ENCODE peak calls at places on chromosomes 1 and 21, in seven cellular contexts. C is heart right ventricle, D is sigmoid colon, X is mucosa of descending colon, I is HCT116, E is ascending aorta, O is thoracic aorta. Y is an unnamed sample. For H3K4me1 and H3K36me3, the result is how much of the 10 kb centered on the place peaks cover.

GRCh38 chr1:115336741-115337140 is 1.3 kb downstream of the NGF start:
- DNase-seq in C (no peak), D (no peak), X (no peak), I (no peak), E (no peak), O (no peak), Y (no peak)

GRCh38 chr1:87215592-87215991 is 113.1 kb upstream of the LMO4 start:
- DNase-seq in C (no peak), D (no peak), X (no peak), I (no peak), E (no peak), O (no peak), Y (no peak)

GRCh38 chr1:196723325-196724185 is 51.1 kb upstream of the CFHR3 start:
- DNase-seq in C (no peak), D (no peak), X (peak), I (peak), E (no peak), O (no peak), Y (peak)

GRCh38 chr1:35505911-35506798 is 51.0 kb downstream of the KIAA0319L start:
- DNase-seq in C (peak), D (no peak), X (peak), I (peak), E (no peak), O (no peak), Y (no peak)

GRCh38 chr21:29718081-29718815 is 221.5 kb downstream of the GRIK1 start:
- DNase-seq in C (no peak), D (no peak), X (no peak), I (no peak), E (no peak), O (no peak), Y (no peak)

GRCh38 chr1:88973520-88974137 is 18.8 kb downstream of the KYAT3 start:
- DNase-seq in C (no peak), D (no peak), X (peak), I (peak), E (no peak), O (no peak), Y (no peak)

GRCh38 chr21:42733874-42734273 is 80.5 kb downstream of the PDE9A start:
- DNase-seq in C (no peak), D (peak), X (no peak), I (no peak), E (no peak), O (no peak), Y (no peak)

GRCh38 chr1:46487818-46488218 is 1.8 kb upstream of the DMBX1 start:
- DNase-seq in C (no peak), D (no peak), X (no peak), I (no peak), E (no peak), O (no peak), Y (no peak)

GRCh38 chr21:45641480-45642035 is 2.0 kb upstream of the PCBP3 start:
- DNase-seq in C (no peak), D (no peak), X (peak), I (no peak), E (no peak), O (no peak), Y (no peak)

GRCh38 chr1:98898901-98899300 is 105.8 kb downstream of the PLPPR5 start:
- DNase-seq in C (no peak), D (no peak), X (no peak), I (no peak), E (no peak), O (no peak), Y (no peak)

GRCh38 chr1:206442101-206442500 is 28.2 kb upstream of the IKBKE start:
- DNase-seq in C (no peak), D (no peak), X (no peak), I (no peak), E (no peak), O (no peak), Y (no peak)

GRCh38 chr1:100411574-100411973 is 59.3 kb downstream of the CDC14A start:
- DNase-seq in C (no peak), D (no peak), X (no peak), I (no peak), E (no peak), O (no peak), Y (no peak)

DNA sequence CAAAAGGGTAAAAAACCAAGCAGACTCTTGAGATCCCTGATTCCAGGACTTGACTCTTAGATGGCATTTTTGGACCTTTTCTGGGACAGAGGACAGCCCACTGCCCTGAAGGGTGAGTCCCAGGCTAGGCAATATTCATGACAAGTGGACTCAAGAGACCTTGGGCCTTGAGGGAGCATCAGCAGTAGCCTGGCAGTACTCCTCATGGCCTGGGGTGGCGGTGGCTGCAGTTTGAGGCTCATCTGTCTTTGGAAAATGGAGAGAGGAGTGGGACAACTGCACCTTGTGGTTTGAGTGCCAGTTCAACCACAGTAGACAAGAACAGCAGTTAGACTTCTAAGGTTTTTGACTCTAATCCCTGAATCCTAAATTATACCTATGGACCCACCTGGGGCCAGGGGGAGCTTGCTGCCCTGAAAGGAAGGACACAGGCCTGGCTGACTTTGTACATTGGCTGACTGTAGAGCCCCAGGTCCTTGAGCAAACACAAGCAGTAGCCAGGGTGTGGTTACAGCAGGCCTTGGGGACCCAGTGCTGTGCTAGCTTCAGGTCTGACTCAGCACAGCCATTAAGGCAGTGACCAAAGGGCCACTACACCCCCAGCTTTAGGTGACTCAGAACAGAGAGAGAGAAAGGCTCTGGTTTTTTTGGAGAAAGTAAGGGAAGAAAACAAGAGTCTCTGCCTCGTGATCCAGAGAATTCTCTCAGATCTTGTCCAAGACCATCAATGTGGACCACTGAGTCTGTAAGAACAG is 1023.2 kb downstream of the KCNT2 start:
- DNase-seq in C (no peak), D (no peak), X (no peak), I (peak), E (no peak), O (no peak), Y (no peak)
- TF ChIP-seq CTCF in C (no peak), D (no peak), X (no peak), I (no peak), E (no peak), O (no peak), Y (peak)

GRCh38 chr1:22534951-22535350 is 28.3 kb upstream of the EPHA8 start:
- DNase-seq in C (no peak), D (no peak), X (no peak), I (no peak), E (no peak), O (no peak), Y (no peak)

GRCh38 chr1:22536506-22536905 is 26.8 kb upstream of the EPHA8 start:
- DNase-seq in C (no peak), D (no peak), X (no peak), I (no peak), E (no peak), O (no peak), Y (no peak)

GRCh38 chr1:22539510-22540118 is 23.7 kb upstream of the EPHA8 start:
- DNase-seq in C (no peak), D (no peak), X (no peak), I (no peak), E (no peak), O (no peak), Y (no peak)

GRCh38 chr1:22535399-22535798 is 27.9 kb upstream of the EPHA8 start:
- DNase-seq in C (no peak), D (no peak), X (no peak), I (no peak), E (no peak), O (no peak), Y (no peak)

DNA sequence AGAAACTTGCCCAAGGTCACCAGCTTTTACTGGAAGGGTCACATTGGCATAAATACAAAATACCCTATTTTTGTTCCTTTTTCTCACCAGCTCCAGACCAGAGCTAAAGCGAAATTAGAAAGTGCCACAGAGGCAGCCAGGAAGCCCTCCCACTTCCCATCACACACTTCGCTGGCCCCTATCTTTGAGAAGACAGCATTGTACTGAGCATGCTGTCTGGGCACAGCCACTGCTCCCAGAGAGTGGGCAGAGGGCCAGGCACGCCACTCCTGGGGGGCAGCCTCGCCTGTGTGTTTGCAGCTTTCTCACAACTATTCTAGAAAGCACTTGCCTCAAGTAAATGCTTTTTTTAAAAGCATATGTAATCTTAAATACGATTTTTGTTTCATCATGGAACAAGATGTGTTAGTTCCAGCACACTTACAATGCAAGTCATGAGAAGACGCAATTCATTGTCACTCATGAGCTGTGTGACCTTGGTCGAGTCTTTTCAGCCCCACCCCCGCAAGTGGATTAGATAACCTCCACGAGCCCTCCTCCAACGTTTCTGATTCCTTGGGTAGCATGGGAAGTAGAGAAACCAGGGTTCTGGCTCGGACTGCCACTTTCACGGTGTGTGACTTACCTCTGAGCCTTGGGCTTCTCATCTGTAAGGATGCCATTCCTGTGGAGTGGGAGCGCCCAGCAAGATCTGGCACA is 25.7 kb upstream of the EPHA8 start:
- DNase-seq in C (no peak), D (no peak), X (no peak), I (no peak), E (no peak), O (no peak), Y (no peak)
- H3K4me1 ChIP-seq in C (under half), D (under half), X (under half), I (under half), E (under half), O (under half), Y (under half)

DNA sequence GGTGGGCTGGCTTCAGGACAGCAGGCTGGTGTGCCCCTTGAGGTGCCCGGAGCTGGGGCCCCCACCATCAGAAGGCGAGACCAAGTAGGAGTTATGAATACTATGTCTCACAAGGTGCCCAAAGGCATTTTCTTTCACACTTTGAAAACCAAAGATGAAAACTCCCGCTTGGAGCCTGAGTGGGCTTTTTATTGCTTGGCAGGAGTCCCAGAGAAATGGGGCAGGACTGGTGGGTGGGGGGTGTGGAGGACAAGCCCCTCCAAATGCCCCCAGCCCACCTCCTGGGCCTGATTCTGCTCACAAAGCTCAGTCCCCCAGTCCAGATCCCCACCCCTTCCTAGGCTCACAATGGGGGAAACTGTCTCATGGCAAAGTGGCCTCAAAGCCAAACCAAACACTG is 227.9 kb downstream of the TRABD2B start:
- DNase-seq in C (no peak), D (no peak), X (no peak), I (no peak), E (no peak), O (no peak), Y (no peak)
- H3K36me3 ChIP-seq in C (under half), D (under half), X (under half), I (under half), E (under half), O (under half), Y (under half)

GRCh38 chr1:30322859-30323257 is 400.5 kb downstream of the MATN1 start:
- DNase-seq in C (no peak), D (no peak), X (no peak), I (no peak), E (peak), O (no peak), Y (no peak)
- TF ChIP-seq CTCF in C (no peak), D (no peak), X (no peak), I (no peak), E (no peak), O (no peak), Y (peak)

GRCh38 chr1:16151200-16151708 is 4.6 kb downstream of the EPHA2 start:
- DNase-seq in C (peak), D (no peak), X (no peak), I (no peak), E (no peak), O (no peak), Y (no peak)
- H3K4me1 ChIP-seq in C (half or more), D (half or more), X (under half), I (half or more), E (under half), O (half or more), Y (half or more)

Y was measured in keratinocyte.